ENCODE peak calls at places on chromosomes 13 and 19, in seven cellular contexts. X, P, Y, Z, F, I and C are unnamed samples.
A peak's percentile ranks its signal among the peaks of the same experiment; 100 is the strongest.

GRCh38 chr13:21676611-21677021 is 5.7 kb downstream of the FGF9 start:
- DNase-seq in X (peak; percentile 73), P (no peak), Y (no peak), Z (peak; percentile 6), F (no peak), I (no peak), C (peak; percentile 73)

GRCh38 chr19:3387645-3388589 is 21.5 kb downstream of the NFIC start:
- DNase-seq in X (no peak), P (peak; percentile 39), Y (no peak), Z (no peak), F (no peak), I (no peak), C (no peak)

GRCh38 chr13:25132984-25133383 is 37.0 kb downstream of the PABPC3 start:
- DNase-seq in X (no peak), P (no peak), Y (no peak), Z (no peak), F (no peak), I (no peak), C (no peak)

GRCh38 chr19:38417544-38418506 is 8.2 kb downstream of the RASGRP4 start:
- DNase-seq in X (peak; percentile 94), P (no peak), Y (no peak), Z (peak; percentile 56), F (peak; percentile 27), I (peak; percentile 53), C (peak; percentile 86)

GRCh38 chr13:29310806-29311205 is 284.7 kb downstream of the SLC7A1 start:
- DNase-seq in X (no peak), P (no peak), Y (no peak), Z (no peak), F (no peak), I (no peak), C (no peak)

GRCh38 chr13:44270153-44270552 is 103.5 kb upstream of the SERP2 start:
- DNase-seq in X (no peak), P (no peak), Y (no peak), Z (no peak), F (no peak), I (no peak), C (no peak)

GRCh38 chr13:112103971-112104872 is 37.3 kb downstream of the SOX1 start:
- DNase-seq in X (peak; percentile 66), P (no peak), Y (peak; percentile 29), Z (peak; percentile 99), F (no peak), I (no peak), C (peak; percentile 72)

GRCh38 chr19:13748169-13748884 is 16.0 kb upstream of the MRI1 start:
- DNase-seq in X (no peak), P (peak; percentile 74), Y (no peak), Z (no peak), F (peak; percentile 81), I (peak; percentile 44), C (peak; percentile 40)

GRCh38 chr13:66508153-66508909 is 721.8 kb downstream of the PCDH9 start:
- DNase-seq in X (no peak), P (peak; percentile 38), Y (no peak), Z (no peak), F (peak; percentile 53), I (no peak), C (no peak)

GRCh38 chr13:78910147-78910546 is 251.2 kb upstream of the OBI1 start:
- DNase-seq in X (no peak), P (no peak), Y (no peak), Z (no peak), F (no peak), I (peak; percentile 5), C (no peak)

GRCh38 chr13:25214371-25215252 is 42.5 kb upstream of the AMER2 start:
- DNase-seq in X (no peak), P (peak; percentile 21), Y (no peak), Z (no peak), F (peak; percentile 7), I (no peak), C (peak; percentile 53)

GRCh38 chr13:97809576-97809975 is 143.9 kb upstream of the IPO5 start:
- DNase-seq in X (no peak), P (peak; percentile 6), Y (no peak), Z (no peak), F (no peak), I (no peak), C (no peak)

GRCh38 chr13:76421011-76421410 is 465.2 kb downstream of the KCTD12 start:
- DNase-seq in X (no peak), P (no peak), Y (no peak), Z (no peak), F (no peak), I (no peak), C (no peak)

GRCh38 chr19:47697863-47698609 is 15.2 kb upstream of the EHD2 start:
- DNase-seq in X (peak; percentile 92), P (peak; percentile 76), Y (peak; percentile 84), Z (peak; percentile 80), F (peak; percentile 85), I (peak; percentile 93), C (peak; percentile 97)

DNA sequence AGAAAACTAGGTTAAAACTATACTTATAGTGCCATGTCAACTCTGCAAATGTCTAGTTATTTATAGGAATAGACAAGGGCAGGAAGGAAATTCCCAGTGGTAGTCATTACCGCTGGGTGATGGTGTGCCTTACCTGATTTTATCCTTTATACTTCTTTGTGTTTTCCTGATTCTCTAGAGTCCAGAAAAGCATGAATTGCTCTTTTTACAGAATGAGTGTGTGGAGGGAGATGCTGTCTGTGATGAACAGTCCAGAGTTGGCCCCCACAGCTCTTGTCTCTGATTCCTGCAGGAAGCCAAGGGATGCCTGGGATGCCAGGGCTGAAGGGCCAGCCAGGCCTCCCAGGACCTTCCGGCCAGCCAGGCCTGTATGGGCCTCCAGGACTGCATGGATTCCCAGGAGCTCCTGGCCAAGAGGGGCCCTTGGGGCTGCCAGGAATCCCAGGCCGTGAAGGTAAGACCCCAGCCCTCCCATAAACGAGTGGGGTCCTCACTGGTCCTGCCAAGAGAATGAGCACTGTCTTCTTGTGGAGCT is 83.7 kb downstream of the RAB20 start:
- DNase-seq in X (no peak), P (no peak), Y (no peak), Z (no peak), F (no peak), I (no peak), C (no peak)
- H4K8ac ChIP-seq in X (no peak overlapping the region), P (no peak overlapping the region), Y (peak overlapping the region; percentile 79), Z (no peak overlapping the region), F (no peak overlapping the region), I (no peak overlapping the region), C (no peak overlapping the region)

GRCh38 chr19:7908078-7908699 is 4.5 kb downstream of the MAP2K7 start:
- DNase-seq in X (no peak), P (no peak), Y (no peak), Z (no peak), F (no peak), I (no peak), C (no peak)

GRCh38 chr19:7905859-7906258 is 2.2 kb downstream of the MAP2K7 start:
- DNase-seq in X (no peak), P (no peak), Y (no peak), Z (no peak), F (no peak), I (no peak), C (no peak)

GRCh38 chr19:7908742-7909461 is 5.2 kb downstream of the MAP2K7 start:
- DNase-seq in X (no peak), P (no peak), Y (no peak), Z (no peak), F (no peak), I (no peak), C (no peak)

GRCh38 chr19:7907122-7907521 is 3.4 kb downstream of the MAP2K7 start:
- DNase-seq in X (no peak), P (no peak), Y (no peak), Z (no peak), F (no peak), I (no peak), C (no peak)

GRCh38 chr19:7907544-7907943 is 3.9 kb downstream of the MAP2K7 start:
- DNase-seq in X (no peak), P (no peak), Y (no peak), Z (no peak), F (no peak), I (no peak), C (no peak)
- H3K4me1 ChIP-seq in X (peaks cover 4% of the 10 kb centered on the region), P (peaks cover 9% of the 10 kb centered on the region), Y (peaks cover 10% of the 10 kb centered on the region), Z (peaks cover 13% of the 10 kb centered on the region), F (peaks cover 41% of the 10 kb centered on the region), I (peaks cover 15% of the 10 kb centered on the region), C (peaks cover 6% of the 10 kb centered on the region)

GRCh38 chr19:46132508-46133100 is 8.1 kb upstream of the IGFL3 start:
- DNase-seq in X (no peak), P (no peak), Y (no peak), Z (no peak), F (no peak), I (no peak), C (no peak)

GRCh38 chr19:46133101-46133627 is 8.7 kb upstream of the IGFL3 start:
- DNase-seq in X (peak; percentile 88), P (peak; percentile 97), Y (peak; percentile 53), Z (peak; percentile 83), F (peak; percentile 87), I (peak; percentile 89), C (peak; percentile 98)

GRCh38 chr19:46131485-46132143 is 7.1 kb upstream of the IGFL3 start:
- DNase-seq in X (no peak), P (no peak), Y (no peak), Z (no peak), F (no peak), I (no peak), C (no peak)

GRCh38 chr19:46134527-46134926 is 10.0 kb upstream of the IGFL3 start:
- DNase-seq in X (no peak), P (peak; percentile 65), Y (no peak), Z (no peak), F (peak; percentile 55), I (peak; percentile 72), C (no peak)

DNA sequence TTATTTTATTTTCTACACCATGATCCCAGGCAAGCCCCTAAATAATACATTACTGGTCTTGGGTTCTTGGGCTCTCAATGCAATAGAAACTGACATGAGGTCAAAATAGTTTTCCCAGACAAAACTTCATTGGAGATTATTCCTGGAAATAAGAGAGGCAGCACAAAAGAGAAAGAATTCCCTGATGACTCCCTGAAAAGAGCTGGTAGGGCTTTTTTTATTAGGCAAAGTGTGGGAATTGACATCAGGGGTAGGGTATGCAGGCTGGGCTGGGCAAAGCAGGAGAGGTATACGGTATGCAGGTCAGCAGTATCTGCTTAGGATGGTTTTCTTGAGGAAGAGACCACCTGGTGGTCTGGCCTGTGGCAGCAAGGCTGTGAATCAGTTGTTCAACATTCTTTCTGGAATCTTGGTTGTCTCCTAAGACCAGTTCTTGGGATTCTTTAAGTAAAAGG is 9.3 kb upstream of the IGFL3 start:
- DNase-seq in X (peak; percentile 65), P (no peak), Y (no peak), Z (no peak), F (no peak), I (peak; percentile 96), C (peak; percentile 81)
- H3K23ac ChIP-seq in X (no peak overlapping the region), P (peak overlapping the region; percentile 100), Y (no peak overlapping the region), Z (no peak overlapping the region), F (peak overlapping the region; percentile 53), I (no peak overlapping the region), C (no peak overlapping the region)

DNA sequence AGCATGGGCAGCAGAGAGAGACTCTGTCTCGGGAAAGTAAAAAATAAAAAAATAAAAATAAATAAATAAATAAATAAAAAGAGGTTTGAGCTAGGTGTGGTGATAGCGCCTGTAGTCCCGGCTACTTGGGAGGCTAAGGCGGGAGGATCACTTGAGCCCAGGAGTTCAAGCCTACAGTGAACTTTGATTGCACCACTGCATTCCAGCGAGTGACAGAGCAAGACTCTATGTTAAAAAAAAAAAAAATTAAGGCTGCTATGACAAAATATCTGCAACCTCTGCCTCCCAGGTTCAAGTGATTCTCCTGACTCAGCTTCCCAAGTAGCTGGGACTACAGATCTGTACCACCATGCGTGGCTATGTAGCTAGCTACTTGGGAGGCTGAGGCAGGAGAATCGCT is 3.2 kb upstream of the DENND1C start:
- DNase-seq in X (no peak), P (no peak), Y (no peak), Z (no peak), F (no peak), I (peak; percentile 69), C (no peak)
- H4K8ac ChIP-seq in X (no peak overlapping the region), P (no peak overlapping the region), Y (no peak overlapping the region), Z (no peak overlapping the region), F (no peak overlapping the region), I (no peak overlapping the region), C (no peak overlapping the region)